ENCODE peak calls at places on chromosomes 1 and 21, in four cellular contexts. P is AG04450, I is hepatocyte, G is right atrium auricular region. J is an unnamed sample. For H3K27me3, the result is how much of the 10 kb centered on the place peaks cover.

GRCh38 chr1:43835141-43836021 is 98.2 kb upstream of the ARTN start:
- DNase-seq in P (peak), I (no peak), G (no peak), J (peak)

GRCh38 chr1:235270625-235271024 is 57.4 kb downstream of the ARID4B start:
- DNase-seq in P (no peak), I (no peak), G (no peak), J (no peak)

GRCh38 chr1:54361342-54361741 is 44.9 kb downstream of the SSBP3 start:
- DNase-seq in P (no peak), I (no peak), G (no peak), J (no peak)

GRCh38 chr1:115112496-115113375 is 23.4 kb upstream of the TSPAN2 start:
- DNase-seq in P (no peak), I (peak), G (no peak), J (no peak)

GRCh38 chr1:101451888-101452287 is 215.1 kb downstream of the S1PR1 start:
- DNase-seq in P (no peak), I (no peak), G (no peak), J (no peak)

GRCh38 chr21:15775981-15776380 is 46.2 kb downstream of the USP25 start:
- DNase-seq in P (peak), I (no peak), G (no peak), J (peak)

GRCh38 chr21:46093668-46094400 is 4.1 kb upstream of the COL6A2 start:
- DNase-seq in P (no peak), I (no peak), G (peak), J (no peak)

GRCh38 chr1:237500566-237500965 is 390.2 kb downstream of the ZP4 start:
- DNase-seq in P (no peak), I (no peak), G (no peak), J (no peak)

GRCh38 chr1:3790501-3790923 is 5.8 kb downstream of the LRRC47 start:
- DNase-seq in P (no peak), I (no peak), G (no peak), J (no peak)

GRCh38 chr1:222926566-222926965 is 111.7 kb downstream of the DISP1 start:
- DNase-seq in P (peak), I (no peak), G (no peak), J (no peak)

GRCh38 chr1:103416681-103417318 is 108.7 kb upstream of the RNPC3 start:
- DNase-seq in P (no peak), I (no peak), G (no peak), J (no peak)

GRCh38 chr1:17229379-17229778 is 19.5 kb upstream of the PADI3 start:
- DNase-seq in P (no peak), I (no peak), G (no peak), J (no peak)

GRCh38 chr1:75693551-75693950 is 31.0 kb upstream of the ACADM start:
- DNase-seq in P (no peak), I (no peak), G (no peak), J (no peak)

GRCh38 chr1:63774617-63775417 is 1.0 kb downstream of the ROR1 start:
- DNase-seq in P (no peak), I (peak), G (no peak), J (no peak)

GRCh38 chr1:167927075-167927754 is 9.3 kb upstream of the DCAF6 start:
- DNase-seq in P (no peak), I (no peak), G (no peak), J (no peak)

GRCh38 chr1:119859647-119860046 is 36.7 kb downstream of the ADAM30 start:
- DNase-seq in P (peak), I (no peak), G (no peak), J (peak)

GRCh38 chr1:235679644-235680043 is 30.1 kb upstream of the GNG4 start:
- DNase-seq in P (no peak), I (no peak), G (no peak), J (no peak)

GRCh38 chr1:12436817-12437599 is 181.0 kb downstream of the DHRS3 start:
- DNase-seq in P (no peak), I (no peak), G (no peak), J (peak)

GRCh38 chr1:20884513-20884912 is 97.4 kb upstream of the HP1BP3 start:
- DNase-seq in P (no peak), I (no peak), G (no peak), J (no peak)

GRCh38 chr1:97668945-97669344 is 251.9 kb downstream of the DPYD start:
- DNase-seq in P (no peak), I (peak), G (no peak), J (no peak)

GRCh38 chr1:25694591-25695007 is 78.0 kb downstream of the MAN1C1 start:
- DNase-seq in P (no peak), I (peak), G (no peak), J (no peak)
- H3K4me3 ChIP-seq in P (no peak), I (no peak), G (no peak), J (no peak)

GRCh38 chr1:65254320-65255087 is 54.8 kb upstream of the DNAJC6 start:
- DNase-seq in P (no peak), I (peak), G (no peak), J (no peak)
- TF ChIP-seq CTCF in P (peak), I (no peak), G (no peak), J (no peak)

DNA sequence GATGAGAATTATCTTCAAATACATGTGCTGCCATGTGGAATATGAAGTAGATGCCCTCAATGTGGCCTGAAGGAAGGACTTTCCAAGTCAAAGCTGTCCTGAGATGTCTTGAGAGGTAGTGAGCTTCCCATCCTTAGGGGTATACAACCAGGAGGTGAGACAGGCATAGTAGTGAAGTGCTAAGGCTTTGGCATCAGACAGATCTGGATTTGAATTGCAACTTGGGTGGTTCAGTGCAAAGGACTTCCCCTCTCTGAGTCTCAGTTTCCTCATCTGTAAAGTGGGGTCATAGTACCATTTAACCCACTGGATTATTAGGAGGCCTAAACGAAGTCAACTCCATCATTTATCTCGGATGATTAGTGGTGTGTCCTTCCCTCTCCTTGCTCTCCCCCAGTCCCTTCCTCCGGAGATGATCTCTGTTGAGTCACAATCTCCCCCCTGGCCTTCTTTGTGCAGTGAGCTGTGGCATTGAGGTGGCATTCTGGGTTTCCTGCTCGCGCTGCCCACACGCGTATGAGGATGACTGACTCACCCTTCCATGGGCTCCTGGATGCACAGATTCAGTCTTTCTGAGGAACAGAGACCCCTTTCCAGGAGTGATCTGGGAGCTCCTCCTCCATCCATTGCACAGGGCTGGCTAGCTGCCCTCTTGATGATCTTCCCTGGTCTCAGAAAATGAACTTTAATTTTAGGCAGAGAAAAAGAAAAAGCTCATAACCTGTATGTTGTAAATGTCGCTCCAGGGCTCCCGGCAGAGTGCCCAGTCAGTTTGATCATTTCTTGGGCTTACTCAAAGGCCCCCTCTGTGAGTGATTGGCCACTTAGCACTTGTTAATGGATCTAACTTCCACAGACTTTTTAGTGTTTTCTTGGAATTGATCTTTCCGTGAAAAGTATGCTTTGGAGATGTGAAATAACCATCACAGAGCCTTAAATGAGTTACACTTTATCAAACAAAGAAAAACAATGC is 354.5 kb downstream of the PTPRU start:
- DNase-seq in P (no peak), I (no peak), G (peak), J (peak)
- H3K27me3 ChIP-seq in P (under half), I (under half), G (under half), J (under half)

GRCh38 chr1:69483219-69483618 is 84.5 kb upstream of the LRRC7 start:
- DNase-seq in P (no peak), I (no peak), G (no peak), J (no peak)

GRCh38 chr1:69479734-69480133 is 88.0 kb upstream of the LRRC7 start:
- DNase-seq in P (no peak), I (no peak), G (no peak), J (no peak)

DNA sequence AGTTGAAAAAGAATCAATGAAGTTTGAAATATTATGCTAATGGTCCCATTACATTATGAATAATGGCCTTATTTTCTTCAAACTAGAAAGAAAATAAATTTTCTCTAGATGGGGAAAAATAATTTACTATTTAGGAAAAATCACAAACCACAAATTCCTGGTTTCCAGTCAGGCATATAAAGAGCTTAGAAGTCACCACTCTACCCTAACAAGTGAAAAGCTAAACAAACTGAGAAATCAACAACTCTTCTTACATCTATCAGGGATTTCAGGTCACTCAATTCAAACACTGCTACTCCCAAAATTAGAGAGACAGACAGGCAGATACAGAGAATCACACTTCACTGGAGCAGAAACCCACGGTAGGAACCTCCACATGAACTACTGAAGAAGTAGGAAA is 82.1 kb upstream of the LRRC7 start:
- DNase-seq in P (no peak), I (no peak), G (no peak), J (peak)
- H3K4me3 ChIP-seq in P (no peak), I (no peak), G (no peak), J (no peak)

GRCh38 chr1:51343624-51344023 is 13.3 kb upstream of the TTC39A start:
- DNase-seq in P (no peak), I (no peak), G (no peak), J (no peak)

GRCh38 chr1:51344276-51344601 is 13.9 kb upstream of the TTC39A start:
- DNase-seq in P (no peak), I (no peak), G (no peak), J (no peak)

GRCh38 chr1:51345300-51345687 is 14.9 kb upstream of the TTC39A start:
- DNase-seq in P (no peak), I (no peak), G (no peak), J (no peak)

GRCh38 chr1:51346086-51346942 is 16.0 kb upstream of the TTC39A start:
- DNase-seq in P (no peak), I (no peak), G (no peak), J (no peak)

GRCh38 chr1:51344602-51345299 is 14.4 kb upstream of the TTC39A start:
- DNase-seq in P (no peak), I (peak), G (no peak), J (no peak)
- TF ChIP-seq CTCF in P (no peak), I (peak), G (peak), J (no peak)

GRCh38 chr1:156638596-156638995 is 3.3 kb upstream of the BCAN start:
- DNase-seq in P (no peak), I (no peak), G (no peak), J (no peak)
- H3K27me3 ChIP-seq in P (half or more), I (half or more), G (under half), J (half or more)

GRCh38 chr21:34808569-34809204 is 139.9 kb downstream of the CLIC6 start:
- DNase-seq in P (peak), I (no peak), G (no peak), J (peak)

GRCh38 chr21:34809822-34810221 is 141.0 kb downstream of the CLIC6 start:
- DNase-seq in P (no peak), I (no peak), G (no peak), J (no peak)

GRCh38 chr21:34806423-34806822 is 137.6 kb downstream of the CLIC6 start:
- DNase-seq in P (no peak), I (no peak), G (no peak), J (no peak)

GRCh38 chr21:34807146-34807880 is 138.5 kb downstream of the CLIC6 start:
- DNase-seq in P (peak), I (peak), G (no peak), J (peak)

GRCh38 chr21:34807881-34808568 is 139.2 kb downstream of the CLIC6 start:
- DNase-seq in P (peak), I (peak), G (peak), J (peak)
- H3K4me3 ChIP-seq in P (no peak), I (no peak), G (no peak), J (no peak)

J was measured in kidney epithelial cell.